ENCODE peak calls at places on chromosomes 4 and X, in five cellular contexts. X, L, B, G and P are unnamed samples.

GRCh38 chr4:95572304-95572991 is 23.7 kb upstream of the UNC5C start:
- DNase-seq in X (no peak), L (peak; percentile 74), B (peak; percentile 77), G (peak; percentile 68), P (no peak)

GRCh38 chr4:187883836-187884235 is 111.7 kb upstream of the ZFP42 start:
- DNase-seq in X (no peak), L (no peak), B (no peak), G (no peak), P (no peak)

GRCh38 chr4:160510925-160511324 is 1408.0 kb downstream of the RAPGEF2 start:
- DNase-seq in X (no peak), L (no peak), B (no peak), G (no peak), P (no peak)

GRCh38 chrX:135974279-135974856 is 580 bp upstream of the MMGT1 start:
- DNase-seq in X (peak; percentile 36), L (no peak), B (peak; percentile 18), G (peak; percentile 85), P (peak; percentile 63)

GRCh38 chrX:112266136-112266535 is 183.6 kb upstream of the TRPC5 start:
- DNase-seq in X (no peak), L (no peak), B (no peak), G (no peak), P (no peak)

GRCh38 chr4:48557478-48557877 is 67.4 kb downstream of the ZAR1 start:
- DNase-seq in X (no peak), L (no peak), B (no peak), G (no peak), P (no peak)

GRCh38 chrX:139267858-139268257 is 262.7 kb upstream of the F9 start:
- DNase-seq in X (no peak), L (no peak), B (no peak), G (no peak), P (no peak)

GRCh38 chr4:107977966-107978705 is 11.6 kb upstream of the HADH start:
- DNase-seq in X (no peak), L (no peak), B (no peak), G (no peak), P (no peak)

GRCh38 chr4:38028556-38028955 is 68.4 kb downstream of the PTTG2 start:
- DNase-seq in X (no peak), L (no peak), B (no peak), G (no peak), P (no peak)

GRCh38 chr4:74624351-74625151 is 169.8 kb downstream of the BTC start:
- DNase-seq in X (peak; percentile 93), L (no peak), B (peak; percentile 89), G (no peak), P (no peak)

GRCh38 chrX:133297284-133297683 is 79.1 kb upstream of the TFDP3 start:
- DNase-seq in X (no peak), L (no peak), B (no peak), G (no peak), P (no peak)

GRCh38 chrX:24259544-24260240 is 54.2 kb downstream of the SUPT20HL2 start:
- DNase-seq in X (peak; percentile 50), L (no peak), B (peak; percentile 32), G (no peak), P (peak; percentile 20)

GRCh38 chr4:105088110-105088879 is 58.4 kb upstream of the TET2 start:
- DNase-seq in X (no peak), L (no peak), B (peak; percentile 74), G (no peak), P (peak; percentile 14)

GRCh38 chr4:20646287-20646686 is 54.0 kb upstream of the PACRGL start:
- DNase-seq in X (no peak), L (no peak), B (no peak), G (no peak), P (no peak)

GRCh38 chr4:116849620-116850019 is 235.8 kb downstream of the TRAM1L1 start:
- DNase-seq in X (no peak), L (no peak), B (no peak), G (no peak), P (no peak)

DNA sequence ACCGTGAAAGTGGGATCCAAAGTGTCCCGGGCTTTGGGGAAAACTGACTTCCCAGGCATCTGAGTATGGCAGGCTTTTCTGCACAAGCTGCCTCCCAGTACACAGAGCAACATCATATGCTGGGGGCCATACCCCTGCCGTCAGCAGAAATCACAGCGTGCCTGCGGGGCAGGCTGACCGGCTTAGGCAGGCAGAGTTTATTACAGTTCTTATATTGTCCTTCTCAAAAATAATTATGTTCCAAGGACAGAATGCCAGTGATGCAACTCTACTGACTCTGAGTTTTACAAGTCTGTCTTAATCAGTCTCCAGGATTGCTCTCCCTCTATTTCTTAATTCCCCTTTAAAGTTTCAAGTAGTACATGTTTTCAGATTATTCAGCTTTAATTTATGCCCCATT is 37.0 kb downstream of the IL21 start:
- DNase-seq in X (no peak), L (peak; percentile 27), B (no peak), G (no peak), P (peak; percentile 4)
- H3K27ac ChIP-seq in X (no peak overlapping the region), L (peak overlapping the region; percentile 57), B (no peak overlapping the region), G (no peak overlapping the region), P (no peak overlapping the region)

DNA sequence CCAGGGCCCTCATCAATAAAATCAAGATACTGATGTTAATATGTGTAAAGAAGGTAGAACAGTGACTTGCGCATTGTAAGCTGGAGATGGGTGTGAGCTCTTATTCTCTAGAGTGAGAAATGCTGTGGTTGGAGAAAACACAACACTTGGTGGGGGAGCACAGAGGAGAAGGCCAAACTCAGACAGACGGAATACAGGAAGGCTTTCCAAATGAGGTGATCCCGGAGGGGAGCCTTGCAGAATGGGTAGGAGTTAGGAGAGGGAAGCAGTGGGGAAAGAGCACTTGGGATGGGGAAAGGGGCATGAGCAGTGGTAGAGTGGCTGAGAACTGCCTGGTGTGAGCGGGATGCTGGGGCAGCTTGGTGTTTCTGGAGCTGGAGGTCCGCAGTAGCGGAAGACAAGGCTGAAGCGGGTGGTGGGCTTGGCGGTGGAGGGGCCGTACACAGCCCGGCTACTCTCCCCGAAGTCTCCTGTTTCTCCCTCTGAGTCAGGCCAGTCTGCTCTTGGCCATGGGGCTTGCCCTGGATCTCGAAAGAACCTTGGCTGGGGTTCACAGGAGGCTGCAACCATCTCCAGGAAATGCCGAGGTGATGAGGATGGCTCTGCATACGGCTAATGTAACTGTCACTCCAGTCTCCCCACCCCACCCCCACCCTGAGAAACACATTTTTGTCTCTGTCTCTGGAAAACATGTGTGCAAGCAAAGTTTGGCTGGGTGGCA is 11.3 kb upstream of the PLAC1 start:
- DNase-seq in X (no peak), L (no peak), B (peak; percentile 11), G (no peak), P (no peak)
- TF ChIP-seq POLR2AphosphoS5 in X (no peak), L (no peak), B (no peak), G (no peak), P (no peak)

DNA sequence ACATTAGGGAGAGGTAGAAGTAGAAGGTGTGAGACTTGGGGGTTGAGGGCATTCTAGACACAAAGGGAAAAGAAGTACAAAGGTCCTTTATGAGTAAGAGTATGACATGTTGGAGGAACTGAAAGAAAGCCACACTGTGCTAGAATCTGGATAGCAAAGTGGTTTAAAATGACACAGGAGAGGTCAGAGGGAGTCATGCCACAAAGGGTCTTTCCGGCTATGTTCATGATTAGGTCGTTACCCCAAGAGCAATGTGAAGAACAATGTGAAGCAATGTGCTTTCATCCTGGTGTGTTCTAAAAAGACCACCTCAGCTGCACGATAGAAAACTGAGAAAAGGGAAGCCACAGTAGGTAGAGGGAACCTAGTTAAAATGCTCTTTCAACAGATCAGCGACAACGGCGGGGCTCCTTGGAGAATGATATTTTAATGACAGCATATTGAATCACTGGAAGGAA is 29.2 kb downstream of the SMIM14 start:
- DNase-seq in X (no peak), L (no peak), B (no peak), G (no peak), P (no peak)
- H3K27ac ChIP-seq in X (no peak overlapping the region), L (no peak overlapping the region), B (no peak overlapping the region), G (no peak overlapping the region), P (no peak overlapping the region)

GRCh38 chr4:65670331-65671031 is at the start of gene EPHA5:
- DNase-seq in X (no peak), L (no peak), B (peak; percentile 83), G (peak; percentile 73), P (peak; percentile 69)
- TF ChIP-seq POLR2AphosphoS5 in X (no peak), L (no peak), B (peak; percentile 79), G (no peak), P (peak; percentile 33)

GRCh38 chr4:169439244-169439643 is 168.5 kb upstream of the SH3RF1 start:
- DNase-seq in X (no peak), L (no peak), B (peak; percentile 87), G (no peak), P (no peak)
- H3K27ac ChIP-seq in X (no peak overlapping the region), L (no peak overlapping the region), B (no peak overlapping the region), G (no peak overlapping the region), P (no peak overlapping the region)

DNA sequence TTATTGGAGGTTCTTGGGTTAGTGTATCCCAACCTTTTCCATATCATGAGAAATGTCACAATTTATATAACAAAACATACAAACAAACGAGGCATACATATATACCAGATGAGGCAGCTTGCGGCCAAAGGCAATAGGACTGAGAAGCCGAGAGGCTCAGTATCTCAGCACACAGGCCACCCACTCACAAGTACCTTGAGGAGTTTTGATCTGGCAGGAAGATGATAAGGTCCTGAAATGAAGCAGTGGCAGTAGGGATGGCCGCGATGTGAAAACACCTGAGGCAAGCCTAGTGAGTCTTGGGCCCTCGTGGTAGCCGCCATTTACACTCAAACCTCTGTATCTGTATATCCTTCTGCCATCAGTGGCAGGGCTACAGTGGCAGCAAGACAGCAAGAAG is 55.3 kb upstream of the PRPS1 start:
- DNase-seq in X (no peak), L (no peak), B (no peak), G (no peak), P (no peak)
- TF ChIP-seq POLR2AphosphoS5 in X (no peak), L (no peak), B (no peak), G (no peak), P (no peak)

GRCh38 chr4:3201718-3202702 is 46.9 kb upstream of the MSANTD1 start:
- DNase-seq in X (no peak), L (no peak), B (no peak), G (peak; percentile 49), P (no peak)
- H3K27ac ChIP-seq in X (no peak overlapping the region), L (no peak overlapping the region), B (no peak overlapping the region), G (no peak overlapping the region), P (no peak overlapping the region)